ENCODE peak calls at places on chromosomes 5 and 9, in nine cellular contexts. W is activated naive CD4-positive, alpha-beta T cell; H is heart right ventricle; M is HS-5; F is NCI-H2171 treated with DMSO at 0.1 percent for 48 hours; Z is EH; Y is substantia nigra; N is kidney tubule cell; B is effector CD8-positive, alpha-beta T cell. K is an unnamed sample.
A peak's percentile ranks its signal among the peaks of the same experiment; 100 is the strongest.

GRCh38 chr5:157516626-157517325 is 56.8 kb downstream of the NIPAL4 start:
- DNase-seq in W (no peak), H (peak; percentile 31), M (peak; percentile 63), F (no peak), Z (peak; percentile 98), Y (no peak), N (peak; percentile 85), B (no peak), K (peak; percentile 84)

GRCh38 chr5:141001854-141002666 is 35.8 kb downstream of the PCDHAC2 start:
- DNase-seq in W (no peak), H (no peak), M (no peak), F (no peak), Z (no peak), Y (no peak), N (peak; percentile 57), B (no peak), K (no peak)

GRCh38 chr5:175854231-175855040 is 16.9 kb upstream of the CPLX2 start:
- DNase-seq in W (no peak), H (no peak), M (no peak), F (peak; percentile 74), Z (no peak), Y (no peak), N (no peak), B (no peak), K (no peak)

GRCh38 chr5:128693779-128694178 is 155.7 kb upstream of the FBN2 start:
- DNase-seq in W (no peak), H (no peak), M (no peak), F (no peak), Z (peak; percentile 58), Y (no peak), N (no peak), B (no peak), K (no peak)

GRCh38 chr9:81053298-81054025 is 635.9 kb downstream of the TLE1 start:
- DNase-seq in W (no peak), H (no peak), M (no peak), F (no peak), Z (no peak), Y (no peak), N (no peak), B (no peak), K (no peak)

GRCh38 chr5:171777420-171777759 is 8.2 kb upstream of the SMIM23 start:
- DNase-seq in W (no peak), H (no peak), M (no peak), F (no peak), Z (no peak), Y (no peak), N (no peak), B (no peak), K (no peak)

GRCh38 chr9:6113312-6113711 is 97.9 kb upstream of the RANBP6 start:
- DNase-seq in W (no peak), H (no peak), M (no peak), F (no peak), Z (no peak), Y (no peak), N (no peak), B (no peak), K (no peak)

GRCh38 chr5:61228691-61229280 is 66.5 kb upstream of the SMIM15 start:
- DNase-seq in W (no peak), H (no peak), M (no peak), F (no peak), Z (peak; percentile 25), Y (no peak), N (peak; percentile 81), B (no peak), K (peak; percentile 54)

GRCh38 chr9:86252870-86253269 is 6.6 kb downstream of the C9orf153 start:
- DNase-seq in W (no peak), H (no peak), M (no peak), F (no peak), Z (no peak), Y (no peak), N (no peak), B (no peak), K (no peak)

GRCh38 chr5:16736158-16736994 is 119.6 kb upstream of the RETREG1 start:
- DNase-seq in W (no peak), H (no peak), M (no peak), F (peak; percentile 25), Z (peak; percentile 84), Y (no peak), N (peak; percentile 75), B (no peak), K (no peak)

GRCh38 chr5:147485046-147485445 is 24.8 kb downstream of the DPYSL3 start:
- DNase-seq in W (no peak), H (no peak), M (no peak), F (no peak), Z (no peak), Y (no peak), N (no peak), B (no peak), K (peak; percentile 29)

GRCh38 chr5:107118184-107118902 is 552.4 kb downstream of the EFNA5 start:
- DNase-seq in W (no peak), H (no peak), M (no peak), F (no peak), Z (no peak), Y (no peak), N (no peak), B (no peak), K (no peak)

GRCh38 chr5:34411470-34412346 is 244.4 kb upstream of the RAI14 start:
- DNase-seq in W (no peak), H (no peak), M (no peak), F (peak; percentile 35), Z (peak; percentile 57), Y (no peak), N (no peak), B (no peak), K (no peak)

GRCh38 chr9:2545881-2546490 is 75.6 kb upstream of the VLDLR start:
- DNase-seq in W (no peak), H (no peak), M (no peak), F (no peak), Z (no peak), Y (no peak), N (no peak), B (no peak), K (no peak)

GRCh38 chr5:174337276-174338203 is 292.0 kb downstream of the NSG2 start:
- DNase-seq in W (no peak), H (no peak), M (no peak), F (no peak), Z (no peak), Y (no peak), N (no peak), B (no peak), K (peak; percentile 64)

GRCh38 chr5:15009420-15009819 is 137.8 kb upstream of the ANKH start:
- DNase-seq in W (no peak), H (no peak), M (peak; percentile 63), F (peak; percentile 73), Z (peak; percentile 75), Y (no peak), N (peak; percentile 85), B (no peak), K (peak; percentile 82)

GRCh38 chr5:121691478-121691877 is 160.2 kb upstream of the FTMT start:
- DNase-seq in W (no peak), H (no peak), M (no peak), F (no peak), Z (no peak), Y (no peak), N (no peak), B (no peak), K (no peak)

GRCh38 chr5:83837261-83837894 is 116.7 kb upstream of the HAPLN1 start:
- DNase-seq in W (no peak), H (no peak), M (no peak), F (no peak), Z (no peak), Y (no peak), N (no peak), B (no peak), K (no peak)

GRCh38 chr5:82406200-82406773 is 128.1 kb upstream of the RPS23 start:
- DNase-seq in W (no peak), H (no peak), M (peak; percentile 37), F (no peak), Z (peak; percentile 98), Y (no peak), N (peak; percentile 81), B (no peak), K (no peak)

GRCh38 chr5:95840969-95841368 is 18.4 kb upstream of the GLRX start:
- DNase-seq in W (no peak), H (no peak), M (no peak), F (no peak), Z (no peak), Y (no peak), N (no peak), B (no peak), K (no peak)

GRCh38 chr9:132486706-132487350 is 76.8 kb downstream of the CFAP77 start:
- DNase-seq in W (peak; percentile 14), H (no peak), M (no peak), F (no peak), Z (no peak), Y (no peak), N (no peak), B (no peak), K (no peak)

GRCh38 chr5:213803-214395 is 4.1 kb downstream of the CCDC127 start:
- DNase-seq in W (no peak), H (no peak), M (no peak), F (no peak), Z (no peak), Y (no peak), N (no peak), B (no peak), K (no peak)

GRCh38 chr5:68217476-68217984 is 2.0 kb downstream of the PIK3R1 start:
- DNase-seq in W (no peak), H (no peak), M (no peak), F (no peak), Z (peak; percentile 29), Y (no peak), N (no peak), B (no peak), K (no peak)

GRCh38 chr9:134405527-134405926 is 79.3 kb downstream of the RXRA start:
- DNase-seq in W (no peak), H (no peak), M (no peak), F (no peak), Z (no peak), Y (no peak), N (peak; percentile 8), B (no peak), K (no peak)

GRCh38 chr5:109711681-109712080 is 22.0 kb downstream of the MAN2A1 start:
- DNase-seq in W (no peak), H (no peak), M (no peak), F (no peak), Z (no peak), Y (no peak), N (no peak), B (no peak), K (no peak)

GRCh38 chr5:139574641-139575312 is 13.6 kb downstream of the UBE2D2 start:
- DNase-seq in W (no peak), H (no peak), M (no peak), F (no peak), Z (peak; percentile 48), Y (no peak), N (no peak), B (no peak), K (no peak)

GRCh38 chr5:180095545-180095944 is 24.0 kb upstream of the RNF130 start:
- DNase-seq in W (no peak), H (no peak), M (no peak), F (no peak), Z (no peak), Y (no peak), N (peak; percentile 46), B (no peak), K (no peak)

GRCh38 chr9:134591573-134591981 is 50.0 kb upstream of the COL5A1 start:
- DNase-seq in W (no peak), H (no peak), M (no peak), F (peak; percentile 99), Z (peak; percentile 81), Y (no peak), N (no peak), B (no peak), K (no peak)

GRCh38 chr5:14581333-14581890 is at the start of gene OTULINL:
- DNase-seq in W (peak; percentile 87), H (peak; percentile 91), M (peak; percentile 36), F (peak; percentile 86), Z (peak; percentile 80), Y (peak; percentile 35), N (peak; percentile 76), B (peak; percentile 82), K (peak; percentile 36)

GRCh38 chr5:136057401-136057951 is 28.7 kb downstream of the TGFBI start:
- DNase-seq in W (no peak), H (no peak), M (no peak), F (no peak), Z (peak; percentile 53), Y (no peak), N (peak; percentile 91), B (no peak), K (peak; percentile 92)

GRCh38 chr9:73011346-73011745 is 58.5 kb upstream of the ALDH1A1 start:
- DNase-seq in W (no peak), H (no peak), M (peak; percentile 53), F (no peak), Z (peak; percentile 90), Y (no peak), N (no peak), B (no peak), K (no peak)